ENCODE peak calls at places on chromosomes 3 and 15, in four cellular contexts. G, N, K and W are unnamed samples.

GRCh38 chr15:55279746-55280351 is 9.8 kb downstream of the RAB27A start:
- DNase-seq in N (no peak), K (peak; percentile 67), G (no peak), W (no peak)

GRCh38 chr15:79978694-79979519 is 7.9 kb upstream of the BCL2A1 start:
- DNase-seq in N (no peak), K (no peak), G (peak; percentile 31), W (no peak)

GRCh38 chr3:171967137-171967783 is 72.1 kb upstream of the FNDC3B start:
- DNase-seq in N (no peak), K (no peak), G (no peak), W (no peak)

GRCh38 chr3:124486324-124486723 is 243.9 kb upstream of the UMPS start:
- DNase-seq in G (peak; percentile 30), K (no peak), N (no peak), W (no peak)

GRCh38 chr3:55854395-55854994 is 367.4 kb upstream of the WNT5A start:
- DNase-seq in G (no peak), N (no peak), K (no peak), W (no peak)

GRCh38 chr3:5122030-5122740 is at the start of gene ARL8B:
- DNase-seq in G (peak; percentile 93), K (peak; percentile 93), N (peak; percentile 74), W (peak; percentile 99)

GRCh38 chr15:57158589-57158988 is 217.7 kb upstream of the CGNL1 start:
- DNase-seq in K (no peak), G (no peak), N (no peak), W (no peak)

GRCh38 chr15:34055868-34056595 is 17.0 kb upstream of the AVEN start:
- DNase-seq in N (no peak), G (no peak), K (no peak), W (no peak)

GRCh38 chr3:46358466-46358865 is 4.6 kb downstream of the CCR2 start:
- DNase-seq in G (no peak), K (no peak), N (no peak), W (no peak)

GRCh38 chr15:90300988-90301715 is 35.7 kb downstream of the NGRN start:
- DNase-seq in N (peak; percentile 60), K (peak; percentile 67), G (peak; percentile 80), W (peak; percentile 58)

GRCh38 chr3:125110016-125110875 is 54.4 kb upstream of the HEG1 start:
- DNase-seq in N (no peak), G (no peak), K (peak; percentile 19), W (no peak)

GRCh38 chr3:5010706-5011554 is 31.7 kb downstream of the BHLHE40 start:
- DNase-seq in G (no peak), N (no peak), K (peak; percentile 38), W (no peak)

GRCh38 chr3:14836049-14836468 is 17.3 kb downstream of the FGD5 start:
- DNase-seq in N (no peak), G (peak; percentile 79), K (no peak), W (no peak)

GRCh38 chr3:140629351-140630137 is 48.3 kb upstream of the TRIM42 start:
- DNase-seq in G (no peak), N (no peak), K (no peak), W (no peak)

GRCh38 chr3:56522374-56522773 is 34.6 kb upstream of the CCDC66 start:
- DNase-seq in K (no peak), N (no peak), G (no peak), W (no peak)

GRCh38 chr3:121834079-121834730 is 655 bp downstream of the IQCB1 start:
- DNase-seq in N (no peak), G (peak; percentile 29), K (peak; percentile 29), W (no peak)

GRCh38 chr3:104642827-104643226 is 723.9 kb upstream of the ALCAM start:
- DNase-seq in G (no peak), K (no peak), N (no peak), W (no peak)

GRCh38 chr3:172259726-172260248 is 188.5 kb downstream of the GHSR start:
- DNase-seq in K (no peak), G (no peak), N (no peak), W (no peak)

GRCh38 chr3:79367066-79367465 is 400.7 kb downstream of the ROBO1 start:
- DNase-seq in N (no peak), G (no peak), K (no peak), W (no peak)

GRCh38 chr15:80986487-80986886 is 3.1 kb downstream of the MESD start:
- DNase-seq in K (no peak), N (no peak), G (no peak), W (no peak)

GRCh38 chr3:38111696-38112377 is 25.1 kb downstream of the ACAA1 start:
- DNase-seq in K (no peak), G (no peak), N (no peak), W (no peak)

GRCh38 chr15:63013052-63013808 is 29.3 kb upstream of the TPM1 start:
- DNase-seq in K (no peak), N (no peak), G (no peak), W (no peak)

GRCh38 chr15:66704019-66704782 is 2.2 kb downstream of the SMAD6 start:
- DNase-seq in N (no peak), G (peak; percentile 28), K (peak; percentile 25), W (no peak)

GRCh38 chr3:114454592-114455251 is 160.9 kb downstream of the TIGIT start:
- DNase-seq in G (peak; percentile 58), N (peak; percentile 26), K (peak; percentile 9), W (peak; percentile 7)

GRCh38 chr3:48428088-48428862 is 1.6 kb downstream of the PLXNB1 start:
- DNase-seq in K (no peak), G (no peak), N (no peak), W (no peak)

GRCh38 chr3:186732169-186732766 is 15.1 kb downstream of the KNG1 start:
- DNase-seq in G (no peak), K (no peak), N (no peak), W (no peak)

GRCh38 chr3:100548053-100548452 is 55.6 kb downstream of the TMEM45A start:
- DNase-seq in N (no peak), G (no peak), K (no peak), W (no peak)

GRCh38 chr3:137642831-137643230 is 121.3 kb upstream of the SOX14 start:
- DNase-seq in K (no peak), N (no peak), G (peak; percentile 16), W (no peak)

GRCh38 chr3:51691021-51691420 is 15.8 kb upstream of the GRM2 start:
- DNase-seq in N (no peak), K (no peak), G (no peak), W (no peak)

GRCh38 chr3:30286007-30286669 is 320.3 kb upstream of the TGFBR2 start:
- DNase-seq in G (peak; percentile 65), K (no peak), N (no peak), W (peak; percentile 63)

GRCh38 chr3:111519193-111519592 is 22.8 kb upstream of the CD96 start:
- DNase-seq in K (no peak), N (no peak), G (no peak), W (no peak)

GRCh38 chr15:89401636-89402252 is 67.1 kb upstream of the POLG start:
- DNase-seq in G (no peak), K (no peak), N (no peak), W (no peak)

GRCh38 chr3:182259579-182259978 is 533.7 kb upstream of the ATP11B start:
- DNase-seq in K (no peak), G (peak; percentile 34), N (no peak), W (peak; percentile 75)

GRCh38 chr15:20358066-20358780 is 183.4 kb downstream of the GOLGA6L6 start:
- DNase-seq in G (no peak), K (no peak), N (no peak), W (peak; percentile 91)

GRCh38 chr3:17830786-17831185 is 88.4 kb upstream of the TBC1D5 start:
- DNase-seq in N (no peak), G (no peak), K (no peak), W (no peak)

DNA sequence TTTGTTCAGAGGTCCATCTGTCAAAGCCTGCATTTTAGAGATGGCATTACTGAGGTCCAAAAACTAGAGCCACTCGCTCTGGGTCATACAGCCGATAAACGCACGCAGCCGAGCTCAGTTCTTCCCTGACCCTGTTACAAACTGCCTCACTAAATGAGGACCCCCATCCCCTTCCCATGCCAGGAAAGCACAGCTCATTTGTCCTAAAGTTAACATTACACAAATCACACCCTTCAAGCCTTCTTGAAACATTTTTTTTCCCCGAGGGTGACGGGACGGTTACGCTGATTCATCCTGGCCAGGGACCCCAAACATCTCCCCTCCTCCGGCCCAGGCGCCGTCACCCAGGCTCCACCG is 832 bp upstream of the CMTM8 start:
- DNase-seq in K (no peak), N (no peak), G (no peak), W (no peak)
- H3K4me3 ChIP-seq in K (no peak overlapping the region), N (peak overlapping the region; percentile 71), G (peak overlapping the region; percentile 58), W (peak overlapping the region; percentile 78)

GRCh38 chr3:143751643-143752178 is 96.6 kb downstream of the SLC9A9 start:
- DNase-seq in G (no peak), K (peak; percentile 84), N (no peak), W (no peak)
- H3K27ac ChIP-seq in G (no peak overlapping the region), K (peak overlapping the region; percentile 74), N (no peak overlapping the region), W (no peak overlapping the region)

DNA sequence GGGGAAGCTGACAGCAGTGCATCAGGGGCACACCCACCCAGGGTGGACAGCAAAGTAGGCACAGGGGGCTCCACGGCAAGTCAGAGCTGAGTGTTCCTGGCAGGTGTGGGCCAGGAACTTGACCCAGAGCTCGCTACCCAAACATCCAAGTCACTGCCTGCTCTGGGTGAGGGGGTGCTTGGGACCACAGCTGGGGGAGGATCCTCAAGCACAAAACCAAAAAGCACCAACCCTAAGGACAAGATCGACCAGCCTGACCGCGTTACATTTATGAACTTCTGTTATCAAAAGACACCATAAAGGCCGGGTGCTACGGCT is 101.2 kb downstream of the CHSY1 start:
- DNase-seq in K (no peak), G (no peak), N (no peak), W (no peak)
- H3K4me3 ChIP-seq in K (no peak overlapping the region), G (no peak overlapping the region), N (no peak overlapping the region), W (no peak overlapping the region)

DNA sequence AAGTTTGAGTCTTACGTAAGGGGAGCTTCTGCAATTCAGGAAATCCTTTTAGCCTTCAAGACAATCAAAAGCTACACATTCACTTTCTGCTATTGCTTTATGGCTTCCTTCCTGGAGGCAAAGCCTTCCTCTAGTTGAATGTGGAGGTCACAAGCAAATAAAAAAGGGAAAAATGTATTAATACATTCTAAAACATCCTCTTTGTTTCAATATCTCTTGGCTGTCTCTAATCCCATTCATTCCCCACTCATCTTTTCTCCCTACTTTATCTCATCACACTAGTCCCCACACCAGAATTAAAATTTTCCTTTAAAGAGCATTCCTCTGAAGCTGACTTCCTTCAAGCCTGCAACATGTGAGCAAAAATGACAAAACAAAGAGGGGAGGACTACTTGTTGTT is 186.7 kb downstream of the CPNE4 start:
- DNase-seq in G (no peak), K (no peak), N (no peak), W (no peak)
- H3K27ac ChIP-seq in G (no peak overlapping the region), K (no peak overlapping the region), N (no peak overlapping the region), W (no peak overlapping the region)

DNA sequence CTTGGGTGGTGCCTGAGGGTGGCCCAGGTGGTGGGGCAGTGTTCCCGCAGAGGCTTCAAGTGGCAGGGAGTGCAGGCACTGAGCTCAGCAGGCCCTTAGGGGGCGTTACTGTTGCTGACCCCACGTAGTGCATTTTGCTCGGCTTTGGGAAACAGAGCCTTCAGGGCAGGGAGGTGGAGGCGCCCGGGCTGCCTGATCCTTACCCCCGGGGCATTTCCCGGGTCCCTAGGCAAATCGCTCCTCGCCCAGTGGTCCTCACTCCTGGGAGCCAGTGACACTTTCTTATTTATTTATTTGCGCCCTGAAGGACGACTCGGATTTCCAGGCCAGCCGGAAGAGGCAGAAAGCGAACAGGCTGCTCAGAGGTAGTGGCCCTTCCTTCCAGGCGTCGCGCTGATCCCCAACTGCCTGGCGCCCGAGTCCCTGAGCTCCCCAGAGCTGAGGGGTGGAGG is 10.1 kb upstream of the FOXB1 start:
- DNase-seq in G (no peak), K (peak; percentile 9), N (peak; percentile 46), W (no peak)
- H3K4me3 ChIP-seq in G (no peak overlapping the region), K (no peak overlapping the region), N (no peak overlapping the region), W (no peak overlapping the region)